ENCODE peak calls at places on chromosomes 6 and 20, in seven cellular contexts. E is heart left ventricle, J is mucosa of descending colon, R is mesenchymal stem cell, Q is suprapubic skin, P is PC-9, O is upper lobe of left lung. N is an unnamed sample.

GRCh38 chr6:140929121-140929520 is 1203.6 kb upstream of the GJE1 start:
- DNase-seq in Q (no peak), O (no peak), J (no peak), P (no peak), E (no peak), R (no peak), N (no peak)

GRCh38 chr6:158850807-158851115 is 31.6 kb upstream of the EZR start:
- DNase-seq in O (no peak), Q (no peak), E (no peak), P (no peak), R (no peak), J (no peak), N (no peak)

GRCh38 chr20:37394543-37395410 is 48.8 kb downstream of the SRC start:
- DNase-seq in O (no peak), R (no peak), P (no peak), E (no peak), Q (no peak), J (no peak), N (no peak)

GRCh38 chr6:168130168-168130651 is 51.2 kb upstream of the FRMD1 start:
- DNase-seq in E (no peak), O (peak; percentile 66), R (no peak), P (no peak), Q (peak; percentile 28), J (no peak), N (no peak)

GRCh38 chr20:32930701-32931100 is 72.0 kb downstream of the EFCAB8 start:
- DNase-seq in E (no peak), J (no peak), R (no peak), P (no peak), Q (no peak), O (no peak), N (no peak)

GRCh38 chr20:33992145-33992922 is 1.4 kb upstream of the RALY start:
- DNase-seq in P (peak; percentile 75), Q (no peak), J (no peak), O (no peak), R (no peak), E (no peak), N (no peak)

GRCh38 chr20:37318046-37318445 is 27.9 kb upstream of the SRC start:
- DNase-seq in O (no peak), R (no peak), J (no peak), P (no peak), Q (no peak), E (no peak), N (no peak)

GRCh38 chr6:126848119-126848518 is 270.4 kb upstream of the RSPO3 start:
- DNase-seq in Q (no peak), E (no peak), J (no peak), P (no peak), O (no peak), R (no peak), N (no peak)

GRCh38 chr20:13267231-13267630 is 46.2 kb downstream of the ISM1 start:
- DNase-seq in Q (no peak), R (no peak), O (no peak), E (no peak), P (no peak), J (no peak), N (no peak)

GRCh38 chr6:109922851-109923250 is 55.3 kb upstream of the GPR6 start:
- DNase-seq in Q (no peak), E (no peak), R (peak; percentile 43), J (no peak), O (no peak), P (no peak), N (no peak)

GRCh38 chr20:58033026-58033536 is 195.4 kb downstream of the ANKRD60 start:
- DNase-seq in O (no peak), Q (no peak), P (no peak), J (no peak), E (no peak), R (no peak), N (no peak)

GRCh38 chr6:36505744-36506534 is 41.3 kb downstream of the STK38 start:
- DNase-seq in E (no peak), P (peak; percentile 38), Q (no peak), J (no peak), O (no peak), R (no peak), N (no peak)

GRCh38 chr6:111150577-111150976 is 63.3 kb downstream of the SLC16A10 start:
- DNase-seq in P (no peak), J (no peak), R (no peak), E (no peak), O (no peak), Q (no peak), N (no peak)

GRCh38 chr6:89970072-89970471 is 75.8 kb downstream of the GJA10 start:
- DNase-seq in J (no peak), Q (no peak), P (no peak), E (no peak), R (no peak), O (peak; percentile 5), N (no peak)

GRCh38 chr20:5372371-5372770 is 55.6 kb upstream of the PROKR2 start:
- DNase-seq in J (no peak), E (no peak), R (no peak), Q (no peak), P (no peak), O (peak; percentile 33), N (no peak)

GRCh38 chr20:20051767-20052073 is 546 bp downstream of the CRNKL1 start:
- DNase-seq in J (no peak), O (no peak), E (no peak), P (no peak), R (no peak), Q (no peak), N (no peak)

GRCh38 chr6:135481786-135482369 is 15.7 kb downstream of the AHI1 start:
- DNase-seq in E (no peak), P (peak; percentile 51), J (no peak), R (peak; percentile 25), Q (no peak), O (no peak), N (no peak)

GRCh38 chr6:106546322-106547052 is 82.8 kb downstream of the RTN4IP1 start:
- DNase-seq in E (no peak), Q (no peak), J (no peak), O (no peak), R (peak; percentile 66), P (peak; percentile 90), N (no peak)

GRCh38 chr6:76702187-76702586 is 629.7 kb upstream of the IMPG1 start:
- DNase-seq in R (peak; percentile 6), O (no peak), E (no peak), P (no peak), Q (no peak), J (no peak), N (no peak)

GRCh38 chr6:109284675-109285074 is 97.6 kb downstream of the CD164 start:
- DNase-seq in E (no peak), J (no peak), O (no peak), R (no peak), Q (no peak), P (no peak), N (no peak)

GRCh38 chr6:2044192-2044591 is 201.2 kb downstream of the GMDS start:
- DNase-seq in J (no peak), O (no peak), E (no peak), Q (no peak), R (no peak), P (no peak), N (no peak)

GRCh38 chr6:92124126-92124525 is 1295.2 kb downstream of the EPHA7 start:
- DNase-seq in E (no peak), R (peak; percentile 49), P (no peak), Q (no peak), O (no peak), J (no peak), N (no peak)

GRCh38 chr20:32343438-32343837 is 14.7 kb upstream of the ASXL1 start:
- DNase-seq in P (no peak), E (no peak), J (no peak), R (peak; percentile 73), Q (no peak), O (no peak), N (no peak)

GRCh38 chr20:23632711-23633573 is 4.8 kb downstream of the CST3 start:
- DNase-seq in J (no peak), P (no peak), O (no peak), R (no peak), Q (no peak), E (no peak), N (no peak)
- H3K4me1 ChIP-seq in J (peaks cover 10% of the 10 kb centered on the region), P (peaks cover 38% of the 10 kb centered on the region), O (peaks cover 25% of the 10 kb centered on the region), R (peaks cover 44% of the 10 kb centered on the region), Q (peaks cover 51% of the 10 kb centered on the region), E (peaks cover 26% of the 10 kb centered on the region), N (peaks cover 8% of the 10 kb centered on the region)

DNA sequence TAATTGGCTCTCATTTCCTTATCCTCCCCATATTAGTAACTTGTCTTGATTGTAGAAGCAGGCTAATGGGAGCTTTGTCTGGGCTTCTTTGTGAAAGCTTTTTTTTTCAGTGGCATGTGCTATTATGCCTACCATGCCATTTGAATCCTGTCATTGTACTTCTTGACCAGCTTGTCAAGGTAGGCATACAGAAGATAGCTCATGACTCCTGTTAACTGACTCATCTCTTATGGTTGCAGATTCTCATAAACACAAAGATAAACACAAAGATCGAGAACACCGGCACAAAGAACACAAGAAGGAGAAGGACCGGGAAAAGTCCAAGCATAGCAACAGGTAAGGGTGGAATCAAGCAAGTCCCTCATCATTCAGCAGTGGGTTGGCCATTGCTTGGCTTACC is 32.5 kb downstream of the TOP1 start:
- DNase-seq in R (no peak), O (no peak), P (no peak), J (no peak), Q (no peak), E (no peak), N (no peak)
- H3K4me1 ChIP-seq in R (peaks cover 3% of the 10 kb centered on the region), O (peaks cover 26% of the 10 kb centered on the region), P (no peaks in the 10 kb centered on the region), J (peaks cover 17% of the 10 kb centered on the region), Q (peaks cover 8% of the 10 kb centered on the region), E (peaks cover 8% of the 10 kb centered on the region), N (peaks cover 3% of the 10 kb centered on the region)

GRCh38 chr6:53339424-53339823 is 9.3 kb downstream of the ELOVL5 start:
- DNase-seq in O (no peak), R (no peak), J (no peak), E (no peak), Q (no peak), P (no peak), N (no peak)
- H3K4me1 ChIP-seq in O (peaks cover 47% of the 10 kb centered on the region), R (no peaks in the 10 kb centered on the region), J (no peaks in the 10 kb centered on the region), E (no peaks in the 10 kb centered on the region), Q (peaks cover 4% of the 10 kb centered on the region), P (no peaks in the 10 kb centered on the region), N (no peaks in the 10 kb centered on the region)

GRCh38 chr6:137875606-137876005 is 8.5 kb downstream of the TNFAIP3 start:
- DNase-seq in R (no peak), E (no peak), J (no peak), P (no peak), O (no peak), Q (no peak), N (no peak)
- H3K4me1 ChIP-seq in R (peaks cover 6% of the 10 kb centered on the region), E (peaks cover 13% of the 10 kb centered on the region), J (peaks cover 33% of the 10 kb centered on the region), P (peaks cover 38% of the 10 kb centered on the region), O (peaks cover 35% of the 10 kb centered on the region), Q (peaks cover 63% of the 10 kb centered on the region), N (peaks cover 27% of the 10 kb centered on the region)

DNA sequence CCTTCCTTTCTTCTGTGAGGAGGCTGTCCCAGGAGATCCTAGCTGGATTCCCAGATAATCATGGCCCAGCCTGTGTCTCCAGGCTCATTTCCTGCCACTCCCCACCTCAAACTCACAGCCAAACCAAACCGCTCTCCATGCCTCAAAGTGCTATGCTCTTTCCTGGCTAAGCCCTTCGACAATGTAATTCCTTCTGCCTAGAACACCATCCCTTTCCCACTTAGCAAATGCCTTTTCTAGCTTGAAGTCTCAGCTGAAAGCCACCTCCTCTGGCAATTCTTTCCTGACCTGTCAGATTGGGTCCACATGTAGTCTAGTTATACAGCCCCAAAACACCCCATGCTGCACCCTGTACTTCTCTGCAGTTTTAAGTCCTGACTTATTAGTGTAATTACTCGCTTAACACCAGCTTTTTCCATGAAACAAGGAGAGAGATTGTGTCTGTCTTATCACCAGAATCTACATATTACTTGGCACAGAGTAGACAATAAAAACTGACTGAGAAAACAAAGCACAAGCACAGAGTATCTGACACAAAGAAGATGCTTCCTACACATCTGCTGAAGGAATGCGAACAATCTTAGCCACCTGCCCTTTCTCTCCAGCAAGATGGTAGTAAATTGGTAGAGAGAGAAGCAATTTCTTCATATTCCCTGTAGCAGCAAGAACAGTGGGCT is 5.4 kb downstream of the TRIM26 start:
- DNase-seq in O (no peak), Q (no peak), J (peak; percentile 38), P (no peak), R (no peak), E (no peak), N (no peak)
- H3K4me1 ChIP-seq in O (peaks cover 60% of the 10 kb centered on the region), Q (peaks cover 65% of the 10 kb centered on the region), J (peaks cover 53% of the 10 kb centered on the region), P (peaks cover 44% of the 10 kb centered on the region), R (peaks cover 12% of the 10 kb centered on the region), E (peaks cover 44% of the 10 kb centered on the region), N (peaks cover 15% of the 10 kb centered on the region)

N was measured in pancreas.